ENCODE peak calls at places on chromosomes 1 and 21, in eight cellular contexts. T, O, V, U, J, N, E and G are unnamed samples. For H3K36me3, the result is how much of the 10 kb centered on the place peaks cover.

GRCh38 chr1:218380125-218380977 is 35.2 kb downstream of the TGFB2 start:
- DNase-seq in N (peak), T (no peak), O (no peak), J (peak), U (no peak), V (peak), E (peak), G (peak)

GRCh38 chr1:224203243-224204016 is 20.4 kb downstream of the DEGS1 start:
- DNase-seq in T (peak), N (no peak), E (peak), U (peak), V (no peak), J (no peak), O (peak), G (peak)

GRCh38 chr1:14403961-14404645 is 194.4 kb upstream of the KAZN start:
- DNase-seq in V (no peak), U (peak), T (no peak), E (no peak), J (no peak), N (no peak), O (no peak), G (no peak)

GRCh38 chr1:108533351-108534083 is 26.4 kb upstream of the EEIG2 start:
- DNase-seq in U (peak), N (peak), O (no peak), J (peak), E (no peak), T (peak), V (peak), G (no peak)

GRCh38 chr1:41361495-41362356 is 492 bp downstream of the FOXO6 start:
- DNase-seq in J (no peak), V (no peak), O (peak), T (no peak), N (peak), E (no peak), U (peak), G (no peak)

GRCh38 chr1:14520514-14521163 is 77.8 kb upstream of the KAZN start:
- DNase-seq in O (no peak), U (no peak), N (no peak), J (no peak), E (no peak), V (peak), T (peak), G (no peak)

GRCh38 chr1:167510880-167511279 is 7.4 kb downstream of the CD247 start:
- DNase-seq in O (no peak), N (no peak), U (no peak), J (no peak), T (no peak), E (no peak), V (no peak), G (no peak)

GRCh38 chr1:230365723-230366307 is 60.3 kb downstream of the PGBD5 start:
- DNase-seq in O (no peak), U (no peak), J (no peak), N (no peak), E (no peak), V (no peak), T (no peak), G (no peak)

GRCh38 chr21:36437745-36438128 is 42.2 kb downstream of the CLDN14 start:
- DNase-seq in N (no peak), T (no peak), E (peak), V (peak), J (peak), O (no peak), U (no peak), G (no peak)

GRCh38 chr1:42057800-42058199 is 95.4 kb upstream of the GUCA2B start:
- DNase-seq in T (no peak), N (no peak), U (no peak), J (no peak), O (no peak), V (no peak), E (no peak), G (no peak)

GRCh38 chr1:204110894-204111633 is 38.1 kb downstream of the SOX13 start:
- DNase-seq in V (no peak), O (no peak), E (no peak), N (no peak), T (no peak), U (no peak), J (no peak), G (no peak)

GRCh38 chr1:33985166-33985565 is 121.3 kb downstream of the HMGB4 start:
- DNase-seq in O (no peak), V (no peak), J (no peak), E (no peak), N (no peak), T (no peak), U (no peak), G (no peak)

GRCh38 chr1:78360584-78360983 is 130.2 kb upstream of the PTGFR start:
- DNase-seq in J (no peak), U (no peak), V (no peak), O (no peak), T (no peak), E (no peak), N (no peak), G (no peak)

GRCh38 chr1:110433803-110434202 is 17.1 kb upstream of the PROK1 start:
- DNase-seq in E (peak), V (peak), J (peak), O (peak), T (no peak), U (no peak), N (peak), G (peak)

GRCh38 chr1:89834078-89834704 is 13.4 kb downstream of the LRRC8D start:
- DNase-seq in E (no peak), T (no peak), U (no peak), O (no peak), V (no peak), N (no peak), J (no peak), G (no peak)

GRCh38 chr1:41164727-41165126 is 77.4 kb downstream of the SCMH1 start:
- DNase-seq in N (no peak), U (no peak), T (no peak), E (no peak), J (no peak), O (no peak), V (no peak), G (no peak)

GRCh38 chr1:76125441-76126215 is 51.1 kb downstream of the ST6GALNAC3 start:
- DNase-seq in T (no peak), N (no peak), V (no peak), O (no peak), J (no peak), U (no peak), E (no peak), G (no peak)

GRCh38 chr1:227941509-227942020 is 6.2 kb downstream of the WNT9A start:
- DNase-seq in N (peak), O (peak), E (peak), T (no peak), V (no peak), J (no peak), U (peak), G (no peak)

GRCh38 chr1:115302390-115302961 is 35.6 kb downstream of the NGF start:
- DNase-seq in E (no peak), T (no peak), J (no peak), O (no peak), V (peak), N (no peak), U (no peak), G (no peak)

GRCh38 chr1:20496241-20496661 is 10.2 kb upstream of the CAMK2N1 start:
- DNase-seq in E (no peak), J (no peak), O (no peak), N (no peak), T (no peak), U (no peak), V (peak), G (peak)

GRCh38 chr1:40479156-40479555 is 2.1 kb downstream of the ZFP69 start:
- DNase-seq in U (no peak), T (no peak), V (no peak), E (no peak), J (no peak), O (no peak), N (no peak), G (no peak)

GRCh38 chr1:96710708-96711477 is 10.7 kb upstream of the PTBP2 start:
- DNase-seq in V (peak), J (no peak), N (no peak), O (no peak), E (no peak), U (no peak), T (no peak), G (no peak)

GRCh38 chr1:72341661-72342060 is 59.3 kb upstream of the NEGR1 start:
- DNase-seq in N (no peak), V (no peak), U (no peak), T (no peak), J (no peak), E (no peak), O (no peak), G (no peak)

GRCh38 chr1:87046951-87047350 is 132.5 kb downstream of the HS2ST1 start:
- DNase-seq in E (no peak), T (no peak), O (no peak), V (no peak), N (no peak), J (no peak), U (no peak), G (no peak)

GRCh38 chr1:44296067-44296466 is 59.0 kb downstream of the ERI3 start:
- DNase-seq in E (no peak), V (no peak), U (no peak), J (no peak), T (no peak), N (no peak), O (no peak), G (no peak)

GRCh38 chr1:62070384-62071011 is 124.2 kb upstream of the L1TD1 start:
- DNase-seq in N (no peak), T (no peak), O (no peak), U (no peak), E (no peak), J (no peak), V (no peak), G (no peak)

GRCh38 chr1:2999571-2999970 is 21.7 kb upstream of the ACTRT2 start:
- DNase-seq in V (no peak), N (peak), O (no peak), U (no peak), E (no peak), J (no peak), T (no peak), G (no peak)

GRCh38 chr1:91744973-91745648 is 140.8 kb downstream of the TGFBR3 start:
- DNase-seq in V (peak), U (no peak), O (no peak), N (peak), E (no peak), J (peak), T (no peak), G (no peak)
- TF ChIP-seq CTCF in V (peak), U (no peak), O (no peak), N (peak), E (no peak), J (no peak), T (no peak), G (no peak)

DNA sequence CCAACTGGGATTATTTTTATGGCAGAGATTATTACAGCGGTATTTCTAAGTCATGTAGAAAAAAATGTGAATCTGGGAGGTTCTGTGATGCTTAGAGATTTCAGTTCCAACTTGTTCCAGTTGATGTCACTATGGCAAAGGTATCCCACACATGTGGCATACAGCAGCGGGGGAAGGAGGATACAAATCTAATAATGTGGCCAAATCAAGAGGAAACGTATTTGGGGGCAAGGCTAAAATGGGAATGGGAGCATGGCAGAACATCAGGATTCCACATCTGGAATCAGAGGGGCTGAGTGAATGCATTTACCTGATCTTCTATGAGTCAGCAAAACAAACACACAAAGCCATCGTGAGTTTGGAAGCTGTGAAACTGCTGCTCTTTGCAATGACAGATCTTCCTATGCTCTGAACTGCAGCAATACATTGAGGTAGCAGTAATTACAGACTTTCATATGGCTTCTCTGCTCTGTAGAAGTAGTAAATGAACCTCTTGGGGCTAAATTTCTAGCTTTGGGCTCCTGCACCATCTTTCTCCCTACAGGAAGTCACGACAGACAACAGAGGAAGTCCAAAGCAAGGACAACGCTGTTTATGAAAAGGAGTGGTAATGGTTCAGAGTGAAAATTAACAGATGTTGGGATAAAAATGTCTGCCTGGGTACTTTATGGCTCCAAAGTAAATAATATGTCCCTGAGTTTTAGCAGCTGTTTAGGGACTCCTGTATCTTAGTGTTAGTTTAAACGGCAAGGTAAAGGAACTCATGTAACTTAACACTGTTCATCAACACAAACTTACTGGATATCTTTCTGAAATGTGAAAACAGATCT is 55.6 kb downstream of the GABPA start:
- DNase-seq in J (no peak), O (no peak), N (no peak), U (peak), V (peak), E (no peak), T (no peak), G (peak)
- H3K4me3 ChIP-seq in J (peak), O (no peak), N (peak), U (peak), V (peak), E (peak), T (peak), G (peak)

GRCh38 chr1:11855430-11855829 is 3.3 kb downstream of the NPPB start:
- DNase-seq in T (no peak), N (no peak), O (no peak), U (no peak), E (no peak), V (peak), J (no peak), G (no peak)

GRCh38 chr1:11858613-11858967 is at the start of gene NPPB:
- DNase-seq in V (no peak), T (no peak), U (no peak), N (no peak), E (no peak), O (no peak), J (no peak), G (no peak)

GRCh38 chr1:11856698-11857097 is 2.0 kb downstream of the NPPB start:
- DNase-seq in J (no peak), U (no peak), T (no peak), V (no peak), O (no peak), E (no peak), N (no peak), G (no peak)

GRCh38 chr1:11858158-11858557 is 587 bp downstream of the NPPB start:
- DNase-seq in O (no peak), E (no peak), J (no peak), T (no peak), V (no peak), N (no peak), U (no peak), G (no peak)

DNA sequence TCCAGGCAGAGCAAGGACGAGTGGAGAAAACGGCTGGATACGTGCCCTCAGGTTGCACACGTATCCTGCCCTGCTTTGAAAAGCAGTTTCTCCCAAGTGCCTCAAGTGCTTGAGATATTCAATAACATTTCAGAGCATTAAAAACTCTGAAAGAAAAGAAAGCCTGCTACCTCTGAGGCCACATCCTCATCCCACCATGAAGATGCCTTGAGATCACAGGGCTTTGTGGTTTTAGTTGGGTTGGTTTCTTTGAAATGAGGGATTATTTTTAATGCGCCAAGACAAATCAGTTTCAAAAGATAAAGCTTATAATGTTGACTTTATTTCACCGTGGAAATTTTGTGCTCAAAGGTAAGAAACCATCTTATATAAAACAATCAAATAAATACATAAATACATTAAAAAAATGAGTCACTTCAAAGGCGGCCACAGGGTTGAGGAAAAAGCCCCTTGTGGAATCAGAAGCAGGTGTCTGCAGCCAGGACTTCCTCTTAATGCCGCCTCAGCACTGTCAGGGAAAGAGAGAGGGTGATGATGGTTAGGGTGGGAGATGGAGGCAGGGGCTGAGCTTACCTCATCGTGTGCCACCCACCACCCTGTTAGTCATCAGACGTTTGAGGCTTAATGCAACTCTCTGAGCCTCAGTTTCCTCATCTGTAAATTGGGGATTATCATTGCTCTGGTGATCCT is 1.4 kb downstream of the NPPB start:
- DNase-seq in N (no peak), O (no peak), U (no peak), J (no peak), E (no peak), V (no peak), T (no peak), G (no peak)
- H3K36me3 ChIP-seq in N (under half), O (under half), U (under half), J (under half), E (under half), V (under half), T (under half), G (under half)

GRCh38 chr1:151006331-151007052 is at the start of gene MINDY1:
- DNase-seq in J (peak), N (peak), U (peak), T (peak), E (peak), O (peak), V (peak), G (peak)
- TF ChIP-seq CTCF in J (peak), N (peak), U (peak), T (peak), E (peak), O (peak), V (peak), G (peak)